ENCODE peak calls at places on chromosomes 3 and 15, in nine cellular contexts. One of them, this sample, is unnamed.

GRCh38 chr15:27592036-27592725 is 506.9 kb downstream of the OCA2 start:
- DNase-seq in GM03348: no peak
- DNase-seq in type B pancreatic cell: no peak
- DNase-seq in HT1080: peak; percentile 11
- DNase-seq in NCI-H345: no peak
- DNase-seq in stomach: no peak
- DNase-seq in cardiac septum: no peak
- DNase-seq in posterior cingulate gyrus: no peak
- DNase-seq in amniotic stem cell: no peak
- DNase-seq in this sample: no peak

GRCh38 chr15:59388670-59389069 is 16.0 kb upstream of the MYO1E start:
- DNase-seq in GM03348: peak; percentile 74
- DNase-seq in type B pancreatic cell: no peak
- DNase-seq in HT1080: peak; percentile 34
- DNase-seq in NCI-H345: no peak
- DNase-seq in stomach: no peak
- DNase-seq in cardiac septum: no peak
- DNase-seq in posterior cingulate gyrus: no peak
- DNase-seq in amniotic stem cell: no peak
- DNase-seq in this sample: no peak

GRCh38 chr3:94460914-94461313 is 398.1 kb downstream of the NSUN3 start:
- DNase-seq in GM03348: no peak
- DNase-seq in type B pancreatic cell: no peak
- DNase-seq in HT1080: no peak
- DNase-seq in NCI-H345: no peak
- DNase-seq in stomach: no peak
- DNase-seq in cardiac septum: no peak
- DNase-seq in posterior cingulate gyrus: no peak
- DNase-seq in amniotic stem cell: no peak
- DNase-seq in this sample: no peak

GRCh38 chr3:25652921-25653320 is 11.8 kb downstream of the TOP2B start:
- DNase-seq in GM03348: peak; percentile 6
- DNase-seq in type B pancreatic cell: no peak
- DNase-seq in HT1080: no peak
- DNase-seq in NCI-H345: no peak
- DNase-seq in stomach: no peak
- DNase-seq in cardiac septum: no peak
- DNase-seq in posterior cingulate gyrus: no peak
- DNase-seq in amniotic stem cell: no peak
- DNase-seq in this sample: no peak

GRCh38 chr3:187286467-187287059 is 5.0 kb downstream of the MASP1 start:
- DNase-seq in GM03348: peak; percentile 60
- DNase-seq in type B pancreatic cell: no peak
- DNase-seq in HT1080: peak; percentile 32
- DNase-seq in NCI-H345: no peak
- DNase-seq in stomach: no peak
- DNase-seq in cardiac septum: no peak
- DNase-seq in posterior cingulate gyrus: no peak
- DNase-seq in amniotic stem cell: no peak
- DNase-seq in this sample: no peak

GRCh38 chr15:66789029-66790025 is 87.3 kb downstream of the SMAD6 start:
- DNase-seq in GM03348: peak; percentile 80
- DNase-seq in type B pancreatic cell: no peak
- DNase-seq in HT1080: peak; percentile 42
- DNase-seq in NCI-H345: no peak
- DNase-seq in stomach: peak; percentile 49
- DNase-seq in cardiac septum: peak; percentile 68
- DNase-seq in posterior cingulate gyrus: no peak
- DNase-seq in amniotic stem cell: peak; percentile 18
- DNase-seq in this sample: no peak

GRCh38 chr3:129123314-129124060 is 1.9 kb upstream of the RAB43 start:
- DNase-seq in GM03348: peak; percentile 44
- DNase-seq in type B pancreatic cell: no peak
- DNase-seq in HT1080: no peak
- DNase-seq in NCI-H345: no peak
- DNase-seq in stomach: no peak
- DNase-seq in cardiac septum: no peak
- DNase-seq in posterior cingulate gyrus: peak; percentile 21
- DNase-seq in amniotic stem cell: no peak
- DNase-seq in this sample: no peak

GRCh38 chr15:31080618-31081017 is 20.9 kb downstream of the TRPM1 start:
- DNase-seq in GM03348: peak; percentile 50
- DNase-seq in type B pancreatic cell: no peak
- DNase-seq in HT1080: no peak
- DNase-seq in NCI-H345: no peak
- DNase-seq in stomach: peak; percentile 81
- DNase-seq in cardiac septum: no peak
- DNase-seq in posterior cingulate gyrus: no peak
- DNase-seq in amniotic stem cell: no peak
- DNase-seq in this sample: no peak

GRCh38 chr3:84881288-84881687 is 77.5 kb upstream of the CADM2 start:
- DNase-seq in GM03348: no peak
- DNase-seq in type B pancreatic cell: no peak
- DNase-seq in HT1080: peak; percentile 22
- DNase-seq in NCI-H345: no peak
- DNase-seq in stomach: no peak
- DNase-seq in cardiac septum: no peak
- DNase-seq in posterior cingulate gyrus: no peak
- DNase-seq in amniotic stem cell: no peak
- DNase-seq in this sample: no peak

This sample was measured in GM12891.